ENCODE peak calls at places on chromosomes 13 and 19, in seven cellular contexts. Q is lower lobe of right lung; C is CD8-positive, alpha-beta T cell; J is endothelial cell of umbilical vein; P is mammary epithelial cell; B is neural progenitor cell; I is heart left ventricle. T is an unnamed sample. For H3K4me1, the result is how much of the 10 kb centered on the place peaks cover.

GRCh38 chr13:78601886-78602560 is 1.3 kb downstream of the POU4F1 start:
- DNase-seq in Q (no peak), C (no peak), B (no peak), P (no peak), I (no peak), J (no peak), T (no peak)

GRCh38 chr13:39493966-39494365 is 109.0 kb downstream of the LHFPL6 start:
- DNase-seq in P (no peak), B (peak), I (no peak), Q (no peak), J (no peak), C (no peak), T (no peak)

GRCh38 chr19:8655340-8655709 is 24.9 kb downstream of the NFILZ start:
- DNase-seq in B (no peak), P (no peak), J (no peak), Q (no peak), I (no peak), C (peak), T (no peak)

GRCh38 chr19:35752746-35753350 is 4.0 kb downstream of the HSPB6 start:
- DNase-seq in J (no peak), C (no peak), Q (no peak), I (no peak), P (no peak), B (no peak), T (no peak)

GRCh38 chr19:39194832-39195542 is 1.8 kb upstream of the NCCRP1 start:
- DNase-seq in C (no peak), B (peak), P (no peak), J (no peak), Q (no peak), I (no peak), T (no peak)

GRCh38 chr19:46036745-46037126 is 4.1 kb downstream of the IGFL4 start:
- DNase-seq in C (no peak), B (no peak), P (no peak), I (no peak), J (no peak), Q (no peak), T (no peak)

GRCh38 chr13:96898855-96899254 is 95.4 kb downstream of the OXGR1 start:
- DNase-seq in C (no peak), Q (no peak), I (no peak), J (no peak), B (peak), P (no peak), T (no peak)

GRCh38 chr19:40523322-40524047 is 53.2 kb upstream of the SHKBP1 start:
- DNase-seq in Q (peak), C (no peak), P (peak), J (peak), B (peak), I (no peak), T (peak)

GRCh38 chr13:99436013-99436412 is 65.3 kb upstream of the TM9SF2 start:
- DNase-seq in J (no peak), I (no peak), B (no peak), C (no peak), P (peak), Q (no peak), T (no peak)

GRCh38 chr19:38061294-38061693 is 154.3 kb downstream of the SIPA1L3 start:
- DNase-seq in Q (no peak), I (no peak), J (no peak), P (peak), C (no peak), B (no peak), T (no peak)

GRCh38 chr19:16208064-16208759 is 10.5 kb downstream of the AP1M1 start:
- DNase-seq in J (no peak), C (no peak), P (no peak), Q (no peak), B (no peak), I (peak), T (no peak)

GRCh38 chr13:62846302-62846701 is 1430.7 kb upstream of the PCDH20 start:
- DNase-seq in I (no peak), B (no peak), Q (no peak), J (peak), P (no peak), C (no peak), T (no peak)

GRCh38 chr13:108093616-108094015 is 121.7 kb downstream of the LIG4 start:
- DNase-seq in P (no peak), C (no peak), B (no peak), Q (no peak), I (no peak), J (no peak), T (no peak)

GRCh38 chr13:98327326-98328314 is 150.6 kb upstream of the RNF113B start:
- DNase-seq in J (no peak), P (no peak), C (no peak), B (peak), I (no peak), Q (no peak), T (no peak)

GRCh38 chr13:34967851-34968562 is 25.9 kb downstream of the NBEA start:
- DNase-seq in I (no peak), Q (no peak), P (peak), J (peak), B (no peak), C (no peak), T (no peak)

GRCh38 chr19:40672038-40672437 is 18.4 kb downstream of the NUMBL start:
- DNase-seq in C (no peak), Q (no peak), B (no peak), P (no peak), J (no peak), I (no peak), T (no peak)

GRCh38 chr19:57088125-57088524 is 31.7 kb upstream of the USP29 start:
- DNase-seq in I (no peak), B (no peak), J (no peak), P (no peak), C (no peak), Q (no peak), T (no peak)

GRCh38 chr13:31756346-31756745 is 17.0 kb downstream of the RXFP2 start:
- DNase-seq in C (no peak), J (no peak), I (no peak), P (peak), B (no peak), Q (no peak), T (no peak)

GRCh38 chr19:18388328-18389094 is 2.6 kb downstream of the GDF15 start:
- DNase-seq in Q (peak), I (peak), P (peak), B (peak), J (peak), C (peak), T (peak)

GRCh38 chr13:110636053-110636475 is 20.7 kb downstream of the NAXD start:
- DNase-seq in J (no peak), Q (peak), P (no peak), I (no peak), C (no peak), B (no peak), T (no peak)

GRCh38 chr19:50728084-50728737 is 5.0 kb downstream of the CLEC11A start:
- DNase-seq in I (peak), J (peak), C (peak), B (peak), Q (peak), P (peak), T (peak)

GRCh38 chr13:22428188-22428828 is 752.5 kb upstream of the SGCG start:
- DNase-seq in B (no peak), Q (no peak), J (no peak), I (no peak), C (no peak), P (no peak), T (no peak)

GRCh38 chr19:49335071-49335783 is at the start of gene CD37:
- DNase-seq in C (peak), B (no peak), I (no peak), Q (peak), J (no peak), P (no peak), T (no peak)

GRCh38 chr13:46211116-46211515 is 612 bp upstream of the LRRC63 start:
- DNase-seq in C (peak), Q (no peak), P (no peak), B (no peak), I (no peak), J (peak), T (peak)

GRCh38 chr13:88189724-88190123 is 518.6 kb downstream of the SLITRK5 start:
- DNase-seq in Q (no peak), P (no peak), B (no peak), C (no peak), J (no peak), I (no peak), T (no peak)

GRCh38 chr19:50332264-50333038 is 3.3 kb upstream of the KCNC3 start:
- DNase-seq in I (no peak), P (no peak), J (no peak), Q (peak), C (no peak), B (peak), T (peak)

GRCh38 chr13:78909276-78909675 is 250.3 kb upstream of the OBI1 start:
- DNase-seq in Q (no peak), J (no peak), P (no peak), B (no peak), C (no peak), I (no peak), T (no peak)

GRCh38 chr13:28964831-28965230 is 144.7 kb downstream of the MTUS2 start:
- DNase-seq in C (no peak), I (no peak), J (no peak), P (no peak), Q (no peak), B (no peak), T (no peak)

GRCh38 chr13:35764359-35765015 is 288.0 kb upstream of the MAB21L1 start:
- DNase-seq in I (no peak), C (no peak), B (no peak), P (peak), Q (no peak), J (no peak), T (no peak)

GRCh38 chr19:40594251-40594650 is 6.9 kb upstream of the LTBP4 start:
- DNase-seq in I (no peak), B (peak), Q (no peak), J (no peak), P (no peak), C (no peak), T (no peak)

GRCh38 chr13:25819856-25820530 is 231.8 kb downstream of the SHISA2 start:
- DNase-seq in C (no peak), P (no peak), B (no peak), I (no peak), Q (no peak), J (no peak), T (no peak)

GRCh38 chr13:64446372-64446771 is 2783.8 kb downstream of the PCDH9 start:
- DNase-seq in C (no peak), P (no peak), I (no peak), B (no peak), J (no peak), Q (no peak), T (no peak)

GRCh38 chr19:55678121-55678671 is 3.2 kb downstream of the EPN1 start:
- DNase-seq in Q (peak), I (no peak), C (no peak), B (no peak), P (no peak), J (no peak), T (peak)

GRCh38 chr13:98372886-98373285 is 195.8 kb upstream of the RNF113B start:
- DNase-seq in B (no peak), P (no peak), Q (no peak), C (no peak), I (no peak), J (no peak), T (no peak)

GRCh38 chr19:11356676-11357550 is 1.7 kb downstream of the PLPPR2 start:
- DNase-seq in C (no peak), I (no peak), Q (no peak), J (no peak), P (no peak), B (no peak), T (no peak)

GRCh38 chr13:73228546-73228945 is 169.7 kb downstream of the KLF5 start:
- DNase-seq in Q (no peak), J (no peak), I (no peak), B (no peak), P (peak), C (no peak), T (no peak)

GRCh38 chr19:3508771-3509535 is 2.8 kb downstream of the FZR1 start:
- DNase-seq in I (no peak), Q (no peak), B (no peak), P (no peak), C (no peak), J (no peak), T (no peak)
- H3K4me3 ChIP-seq in I (no peak), Q (no peak), B (no peak), P (no peak), C (no peak), J (no peak), T (no peak)

DNA sequence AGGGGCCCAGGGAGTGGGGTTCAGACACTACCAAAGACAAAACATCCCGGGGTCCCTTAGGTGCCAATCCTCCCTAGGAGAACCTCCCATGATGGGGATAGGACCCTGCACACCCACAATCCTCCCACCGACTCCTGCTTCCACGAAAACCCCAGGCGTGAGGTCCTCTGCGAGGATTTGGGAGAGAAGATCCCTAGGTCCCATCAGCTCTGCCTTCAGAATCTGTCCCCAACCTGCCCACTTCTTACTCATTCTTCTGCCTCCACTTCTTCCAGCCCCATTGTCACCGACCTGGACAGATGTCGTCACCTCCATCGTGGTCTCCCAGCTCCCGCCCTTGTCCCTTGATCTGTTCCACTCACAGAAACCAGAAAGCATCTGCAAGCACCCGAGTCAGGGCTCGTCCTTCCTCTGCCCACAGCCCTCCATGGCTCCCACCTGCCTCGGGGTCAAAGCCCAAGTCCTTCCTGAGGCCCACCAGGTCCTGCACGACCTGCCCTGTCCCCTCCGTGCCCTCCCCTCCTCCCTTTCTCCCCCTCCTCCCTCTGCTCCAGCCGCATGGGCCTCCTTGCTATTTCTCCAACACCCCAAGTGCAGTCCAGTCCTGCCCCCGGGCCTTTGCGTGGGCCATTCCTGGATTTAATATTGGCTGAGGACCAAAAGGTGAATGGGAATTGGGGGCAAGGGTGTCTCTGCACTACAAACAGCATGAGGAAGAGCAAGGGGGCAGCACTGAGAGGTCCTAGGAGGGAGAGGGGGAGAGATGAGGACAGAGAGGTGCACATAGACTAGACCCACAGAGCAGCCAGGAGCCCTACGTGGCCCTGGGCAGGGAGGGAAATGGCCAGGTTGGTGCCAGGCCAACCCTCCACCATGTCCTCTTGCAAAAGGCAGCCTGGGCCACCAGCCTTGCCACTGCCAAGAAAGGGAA is 51.3 kb downstream of the PTPRS start:
- DNase-seq in B (peak), I (no peak), Q (no peak), J (no peak), C (no peak), P (no peak), T (no peak)
- TF ChIP-seq CTCF in B (peak), I (no peak), Q (no peak), J (no peak), C (no peak), P (no peak), T (no peak)

DNA sequence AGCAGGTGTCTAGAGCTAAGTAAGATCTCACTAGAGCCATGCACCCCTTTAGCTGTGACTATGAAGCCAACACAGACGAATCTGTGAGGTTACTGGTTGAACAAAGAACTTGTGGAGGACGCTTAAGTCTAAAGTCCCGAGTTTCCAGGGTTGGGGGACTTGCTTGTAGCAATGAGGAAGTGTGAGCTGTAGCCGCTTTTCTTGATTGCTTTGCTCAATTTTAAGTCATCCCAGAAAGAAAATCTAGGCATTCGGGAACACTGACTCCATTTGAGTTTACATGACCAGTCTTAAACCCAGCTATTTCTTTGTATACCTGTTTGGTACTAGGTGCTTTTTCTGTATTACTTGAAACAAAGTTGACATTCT is 1.7 kb downstream of the GPC5 start:
- DNase-seq in B (peak), P (no peak), J (no peak), Q (no peak), I (no peak), C (no peak), T (no peak)
- H3K4me1 ChIP-seq in B (under half), P (under half), J (under half), Q (under half), I (under half), C (under half), T (under half)

DNA sequence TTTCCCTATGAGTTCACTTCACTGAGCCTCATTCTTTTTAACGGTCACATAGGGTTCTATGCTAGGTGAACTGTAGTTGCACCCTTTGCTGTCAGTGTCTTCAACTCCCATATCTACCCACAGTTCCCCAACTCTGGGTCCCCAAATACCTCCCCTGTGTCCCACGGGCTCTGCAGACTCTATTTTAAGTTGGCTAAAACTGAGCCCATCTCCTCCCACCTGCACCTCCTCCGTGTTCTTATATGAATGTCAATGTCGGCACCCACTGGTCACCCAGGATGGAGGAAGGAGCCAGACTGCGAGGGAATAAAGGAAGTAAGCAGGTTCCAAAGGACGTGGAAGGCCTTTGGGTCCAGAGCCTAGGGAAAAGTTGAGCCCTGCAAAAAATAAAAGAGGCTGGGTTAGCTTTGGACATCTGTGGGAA is 804 bp upstream of the PIN1 start:
- DNase-seq in P (no peak), I (no peak), C (no peak), J (no peak), B (no peak), Q (no peak), T (no peak)
- H3K4me3 ChIP-seq in P (no peak), I (peak), C (peak), J (peak), B (peak), Q (peak), T (no peak)

DNA sequence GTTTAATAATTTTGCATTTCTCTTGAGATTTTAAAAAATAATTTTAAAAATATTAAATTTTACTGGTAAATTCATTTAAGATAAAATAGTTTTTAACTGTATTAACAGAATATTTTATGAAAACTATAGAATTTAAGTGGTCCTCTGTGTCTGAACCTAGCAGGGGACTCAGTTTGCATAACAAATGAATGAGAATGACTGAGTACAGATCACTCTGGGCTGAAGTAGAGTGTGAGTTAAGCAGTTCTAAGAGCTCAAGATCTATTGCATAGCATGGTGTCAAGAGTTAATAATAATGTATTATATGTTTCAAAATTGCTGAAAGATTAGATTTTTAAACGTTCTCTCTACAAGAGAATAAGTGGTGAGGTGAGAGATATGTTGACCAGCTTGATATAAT is 348.3 kb upstream of the SLITRK1 start:
- DNase-seq in Q (no peak), C (no peak), I (no peak), P (no peak), B (no peak), J (no peak), T (no peak)
- TF ChIP-seq CTCF in Q (no peak), C (no peak), I (no peak), P (no peak), B (no peak), J (no peak), T (no peak)

GRCh38 chr19:33388817-33389573 is 15.5 kb downstream of the CEBPG start:
- DNase-seq in B (no peak), P (no peak), I (peak), C (no peak), J (no peak), Q (no peak), T (no peak)
- H3K4me1 ChIP-seq in B (under half), P (under half), I (half or more), C (under half), J (under half), Q (half or more), T (under half)

GRCh38 chr19:31068268-31068667 is 281.0 kb downstream of the TSHZ3 start:
- DNase-seq in J (no peak), Q (no peak), I (no peak), P (no peak), C (no peak), B (no peak), T (no peak)
- H3K4me3 ChIP-seq in J (no peak), Q (no peak), I (no peak), P (no peak), C (no peak), B (no peak), T (no peak)

GRCh38 chr19:53655042-53655665 is 23.4 kb downstream of the DPRX start:
- DNase-seq in Q (no peak), C (no peak), J (no peak), I (no peak), P (no peak), B (no peak), T (no peak)
- TF ChIP-seq CTCF in Q (no peak), C (no peak), J (no peak), I (no peak), P (no peak), B (no peak), T (no peak)

GRCh38 chr13:51730927-51731326 is 73.0 kb downstream of the DHRS12 start:
- DNase-seq in J (no peak), P (no peak), C (no peak), I (no peak), B (no peak), Q (no peak), T (no peak)
- H3K4me1 ChIP-seq in J (under half), P (under half), C (under half), I (under half), B (under half), Q (under half), T (under half)

DNA sequence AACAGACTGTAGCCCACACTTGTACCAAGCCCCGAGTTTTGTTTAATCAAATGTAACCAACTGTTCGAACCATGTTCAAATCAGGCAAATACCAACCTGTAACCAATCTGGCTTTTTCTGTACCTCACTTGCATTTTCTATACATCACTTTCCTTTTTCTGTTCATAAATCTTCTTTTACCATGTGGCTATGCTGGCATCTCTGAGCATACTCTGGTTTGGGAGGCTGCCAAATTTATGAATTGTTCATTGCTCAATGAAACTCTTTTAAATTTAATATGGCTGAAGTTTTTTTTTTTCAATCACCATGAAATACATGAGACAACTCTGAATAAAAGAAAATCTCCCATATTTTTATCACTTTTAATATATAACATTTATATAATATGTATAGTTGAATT is 256.1 kb downstream of the SLITRK6 start:
- DNase-seq in C (no peak), J (no peak), P (peak), B (no peak), Q (no peak), I (no peak), T (no peak)
- H3K4me3 ChIP-seq in C (no peak), J (no peak), P (no peak), B (no peak), Q (no peak), I (no peak), T (no peak)